ENCODE peak calls at places on chromosomes 12 and 14, in ten cellular contexts. X is GM12864; T is fibroblast of pulmonary artery; O is ovary; I is CD4-positive, CD25-positive, alpha-beta regulatory T cell; J is fibroblast of the aortic adventitia; L is cardiac fibroblast; V is HL-60; U is thoracic aorta; Z is CD8-positive, alpha-beta T cell. Q is an unnamed sample.

GRCh38 chr12:66237505-66238175 is 48.6 kb downstream of the IRAK3 start:
- DNase-seq in X (no peak), T (no peak), O (no peak), I (no peak), J (no peak), L (no peak), V (no peak), U (no peak), Z (no peak), Q (peak; percentile 2)

GRCh38 chr12:64665506-64665905 is 55.2 kb downstream of the RASSF3 start:
- DNase-seq in X (peak; percentile 68), T (peak; percentile 29), O (no peak), I (peak; percentile 80), J (peak; percentile 43), L (peak; percentile 32), V (no peak), U (no peak), Z (no peak), Q (no peak)

GRCh38 chr12:53171725-53172329 is 8.7 kb upstream of the ZNF740 start:
- DNase-seq in X (no peak), T (no peak), O (no peak), I (no peak), J (no peak), L (no peak), V (no peak), U (no peak), Z (no peak), Q (no peak)

GRCh38 chr12:95646781-95647184 is 95.5 kb upstream of the USP44 start:
- DNase-seq in X (no peak), T (peak; percentile 71), O (no peak), I (no peak), J (peak; percentile 88), L (peak; percentile 78), V (no peak), U (no peak), Z (no peak), Q (no peak)

GRCh38 chr12:109731806-109732205 is 18.2 kb downstream of the FAM222A start:
- DNase-seq in X (no peak), T (no peak), O (peak; percentile 5), I (no peak), J (no peak), L (no peak), V (no peak), U (no peak), Z (no peak), Q (no peak)

GRCh38 chr14:97917169-97917568 is 1120.0 kb downstream of the VRK1 start:
- DNase-seq in X (no peak), T (no peak), O (no peak), I (peak; percentile 10), J (no peak), L (no peak), V (no peak), U (no peak), Z (no peak), Q (no peak)

GRCh38 chr12:77214136-77214535 is 148.8 kb upstream of the E2F7 start:
- DNase-seq in X (no peak), T (no peak), O (no peak), I (no peak), J (peak; percentile 79), L (peak; percentile 24), V (no peak), U (no peak), Z (no peak), Q (no peak)

GRCh38 chr14:63045612-63046320 is 508 bp upstream of the KCNH5 start:
- DNase-seq in X (no peak), T (peak; percentile 29), O (peak; percentile 12), I (no peak), J (peak; percentile 23), L (peak; percentile 35), V (no peak), U (no peak), Z (no peak), Q (no peak)

GRCh38 chr14:104094709-104095425 is 9.4 kb downstream of the ASPG start:
- DNase-seq in X (no peak), T (peak; percentile 46), O (peak; percentile 69), I (peak; percentile 54), J (peak; percentile 8), L (peak; percentile 43), V (peak; percentile 21), U (no peak), Z (peak; percentile 81), Q (peak; percentile 66)

GRCh38 chr14:100144645-100144995 is 14.8 kb downstream of the DEGS2 start:
- DNase-seq in X (no peak), T (no peak), O (no peak), I (no peak), J (no peak), L (no peak), V (no peak), U (no peak), Z (no peak), Q (no peak)

GRCh38 chr12:75623631-75624118 is 112.3 kb upstream of the KRR1 start:
- DNase-seq in X (no peak), T (peak; percentile 77), O (no peak), I (no peak), J (peak; percentile 36), L (peak; percentile 90), V (no peak), U (no peak), Z (no peak), Q (no peak)

DNA sequence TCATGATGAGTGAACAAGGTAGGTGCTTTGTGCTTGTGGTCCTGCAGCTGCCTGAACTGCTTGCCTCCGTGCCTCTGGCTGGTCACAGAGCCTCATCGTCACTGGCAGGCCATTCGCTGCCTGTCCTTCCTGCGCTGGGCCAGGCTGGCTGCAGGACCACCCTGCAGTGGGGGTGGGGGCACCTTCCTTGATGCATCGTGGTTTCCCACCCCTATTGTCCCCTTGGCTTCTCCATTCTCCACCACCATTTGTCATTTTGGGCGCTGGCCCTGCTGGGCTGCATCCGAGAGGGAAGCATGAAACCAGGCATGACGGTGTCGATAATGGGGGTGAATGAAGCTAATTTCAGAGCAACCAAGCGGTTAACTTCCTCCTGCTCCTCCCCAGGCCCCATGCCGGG is 127.7 kb downstream of the NRXN3 start:
- DNase-seq in X (no peak), T (no peak), O (no peak), I (no peak), J (no peak), L (no peak), V (no peak), U (no peak), Z (no peak), Q (no peak)
- H3K4me3 ChIP-seq in X (no peak overlapping the region), T (no peak overlapping the region), O (no peak overlapping the region), I (no peak overlapping the region), J (no peak overlapping the region), L (no peak overlapping the region), V (no peak overlapping the region), U (no peak overlapping the region), Z (no peak overlapping the region), Q (no peak overlapping the region)

GRCh38 chr12:619346-619745 is 43.9 kb downstream of the NINJ2 start:
- DNase-seq in X (no peak), T (no peak), O (no peak), I (peak; percentile 38), J (no peak), L (no peak), V (no peak), U (no peak), Z (peak; percentile 63), Q (no peak)

GRCh38 chr12:617304-617915 is 45.8 kb downstream of the NINJ2 start:
- DNase-seq in X (no peak), T (peak; percentile 80), O (no peak), I (no peak), J (no peak), L (peak; percentile 69), V (peak; percentile 81), U (no peak), Z (no peak), Q (no peak)

GRCh38 chr12:622420-622819 is 40.8 kb downstream of the NINJ2 start:
- DNase-seq in X (no peak), T (peak; percentile 58), O (no peak), I (peak; percentile 46), J (no peak), L (peak; percentile 52), V (no peak), U (no peak), Z (no peak), Q (no peak)

GRCh38 chr12:615620-616019 is 47.6 kb downstream of the NINJ2 start:
- DNase-seq in X (no peak), T (peak; percentile 25), O (no peak), I (no peak), J (no peak), L (no peak), V (no peak), U (no peak), Z (no peak), Q (no peak)

GRCh38 chr12:618626-619025 is 44.6 kb downstream of the NINJ2 start:
- DNase-seq in X (no peak), T (no peak), O (no peak), I (no peak), J (no peak), L (no peak), V (no peak), U (no peak), Z (no peak), Q (no peak)
- H3K4me3 ChIP-seq in X (no peak overlapping the region), T (no peak overlapping the region), O (no peak overlapping the region), I (no peak overlapping the region), J (no peak overlapping the region), L (no peak overlapping the region), V (no peak overlapping the region), U (no peak overlapping the region), Z (no peak overlapping the region), Q (no peak overlapping the region)

GRCh38 chr14:101595887-101596721 is 34.8 kb downstream of the DIO3 start:
- DNase-seq in X (peak; percentile 10), T (no peak), O (peak; percentile 8), I (peak; percentile 70), J (no peak), L (no peak), V (peak; percentile 45), U (no peak), Z (peak; percentile 67), Q (no peak)
- H3K4me3 ChIP-seq in X (no peak overlapping the region), T (no peak overlapping the region), O (no peak overlapping the region), I (no peak overlapping the region), J (no peak overlapping the region), L (no peak overlapping the region), V (no peak overlapping the region), U (no peak overlapping the region), Z (peak overlapping the region; percentile 10), Q (no peak overlapping the region)

GRCh38 chr14:29462772-29463171 is 464.9 kb downstream of the PRKD1 start:
- DNase-seq in X (no peak), T (no peak), O (no peak), I (no peak), J (no peak), L (no peak), V (no peak), U (no peak), Z (no peak), Q (no peak)

GRCh38 chr14:29462271-29462670 is 465.4 kb downstream of the PRKD1 start:
- DNase-seq in X (no peak), T (no peak), O (no peak), I (no peak), J (no peak), L (no peak), V (no peak), U (no peak), Z (no peak), Q (no peak)

GRCh38 chr14:29458547-29458946 is 469.1 kb downstream of the PRKD1 start:
- DNase-seq in X (no peak), T (no peak), O (no peak), I (no peak), J (no peak), L (no peak), V (no peak), U (no peak), Z (no peak), Q (no peak)

GRCh38 chr14:29461131-29461530 is 466.5 kb downstream of the PRKD1 start:
- DNase-seq in X (no peak), T (no peak), O (no peak), I (no peak), J (no peak), L (no peak), V (no peak), U (no peak), Z (no peak), Q (no peak)

GRCh38 chr14:29459967-29460366 is 467.7 kb downstream of the PRKD1 start:
- DNase-seq in X (no peak), T (no peak), O (no peak), I (no peak), J (no peak), L (no peak), V (no peak), U (no peak), Z (no peak), Q (no peak)
- H3K4me3 ChIP-seq in X (no peak overlapping the region), T (no peak overlapping the region), O (no peak overlapping the region), I (no peak overlapping the region), J (no peak overlapping the region), L (no peak overlapping the region), V (no peak overlapping the region), U (no peak overlapping the region), Z (no peak overlapping the region), Q (no peak overlapping the region)